ENCODE peak calls at places on chromosomes 6 and 20, in nine cellular contexts. V, G, R, C, I, A, L, U and B are unnamed samples.

GRCh38 chr6:41008011-41008410 is 31.0 kb downstream of the UNC5CL start:
- DNase-seq in A (no peak), L (no peak), C (no peak), I (no peak), R (no peak), V (no peak), G (no peak), U (no peak), B (no peak)

GRCh38 chr20:57470212-57470522 is 54.8 kb downstream of the CTCFL start:
- DNase-seq in L (no peak), A (no peak), G (no peak), U (no peak), I (no peak), C (no peak), R (no peak), V (no peak), B (no peak)

GRCh38 chr6:19297880-19298279 is 539.3 kb upstream of the ID4 start:
- DNase-seq in I (no peak), U (no peak), R (no peak), G (no peak), V (no peak), A (no peak), C (no peak), L (no peak), B (no peak)

GRCh38 chr6:19478992-19479391 is 358.2 kb upstream of the ID4 start:
- DNase-seq in U (no peak), G (no peak), I (no peak), V (no peak), R (no peak), A (no peak), L (no peak), C (no peak), B (no peak)

GRCh38 chr20:36676701-36677421 is 30.9 kb upstream of the SLA2 start:
- DNase-seq in G (no peak), R (no peak), V (peak), A (no peak), U (peak), L (no peak), C (no peak), I (no peak), B (peak)

GRCh38 chr6:146968041-146968760 is 236.0 kb upstream of the STXBP5 start:
- DNase-seq in A (no peak), G (no peak), C (peak), L (no peak), V (no peak), R (no peak), U (no peak), I (no peak), B (no peak)

GRCh38 chr20:19993937-19994667 is 23.1 kb upstream of the NAA20 start:
- DNase-seq in L (no peak), V (peak), U (no peak), G (no peak), C (no peak), I (no peak), A (no peak), R (no peak), B (no peak)

GRCh38 chr20:57004416-57004815 is 262.0 kb downstream of the BMP7 start:
- DNase-seq in U (no peak), I (no peak), C (no peak), R (no peak), L (no peak), A (no peak), G (no peak), V (no peak), B (no peak)

GRCh38 chr20:59708326-59708725 is 104.0 kb downstream of the PHACTR3 start:
- DNase-seq in U (no peak), C (no peak), I (no peak), A (no peak), R (no peak), V (no peak), G (no peak), L (no peak), B (no peak)

GRCh38 chr6:44737829-44738528 is 350.5 kb downstream of the CDC5L start:
- DNase-seq in V (no peak), L (no peak), I (no peak), A (no peak), C (no peak), U (no peak), R (no peak), G (no peak), B (no peak)

GRCh38 chr6:124741341-124741740 is 220.9 kb upstream of the RNF217 start:
- DNase-seq in I (no peak), G (no peak), R (no peak), C (no peak), V (no peak), U (no peak), A (no peak), L (no peak), B (no peak)

GRCh38 chr20:1478566-1478965 is 11.9 kb upstream of the NSFL1C start:
- DNase-seq in A (no peak), L (no peak), I (no peak), U (no peak), C (no peak), G (no peak), R (no peak), V (peak), B (no peak)

GRCh38 chr20:8870652-8871051 is 198.2 kb upstream of the PLCB4 start:
- DNase-seq in A (no peak), I (no peak), C (no peak), L (no peak), G (no peak), R (no peak), V (no peak), U (no peak), B (no peak)

GRCh38 chr6:137389150-137389664 is 105.0 kb downstream of the OLIG3 start:
- DNase-seq in C (no peak), L (no peak), A (no peak), R (peak), V (no peak), G (no peak), U (no peak), I (no peak), B (no peak)

GRCh38 chr6:157228421-157229218 is 94.7 kb downstream of the TMEM242 start:
- DNase-seq in C (no peak), V (no peak), I (no peak), A (no peak), U (no peak), G (no peak), R (no peak), L (no peak), B (peak)

GRCh38 chr6:68975064-68975463 is 340.0 kb downstream of the ADGRB3 start:
- DNase-seq in C (no peak), R (no peak), G (no peak), I (no peak), A (no peak), V (peak), U (no peak), L (peak), B (peak)

GRCh38 chr6:67541591-67541990 is 1093.5 kb upstream of the ADGRB3 start:
- DNase-seq in C (no peak), V (no peak), U (no peak), I (no peak), L (no peak), G (no peak), R (no peak), A (no peak), B (no peak)

GRCh38 chr6:25388776-25389175 is 109.6 kb downstream of the CARMIL1 start:
- DNase-seq in V (no peak), L (no peak), G (no peak), R (no peak), A (no peak), I (no peak), U (no peak), C (no peak), B (no peak)

GRCh38 chr6:6699741-6700367 is 111.3 kb downstream of the LY86 start:
- DNase-seq in V (peak), U (no peak), R (peak), I (peak), C (peak), A (no peak), L (peak), G (no peak), B (peak)

GRCh38 chr20:51237278-51237677 is 214.4 kb upstream of the KCNG1 start:
- DNase-seq in C (no peak), I (no peak), A (no peak), G (no peak), L (no peak), U (no peak), R (peak), V (no peak), B (no peak)

GRCh38 chr6:23414204-23414501 is 711.9 kb upstream of the NRSN1 start:
- DNase-seq in I (no peak), U (no peak), A (no peak), C (peak), V (peak), L (peak), R (no peak), G (no peak), B (no peak)

GRCh38 chr6:35146453-35146852 is 5.3 kb upstream of the TCP11 start:
- DNase-seq in L (peak), R (peak), G (peak), U (peak), V (peak), A (no peak), I (no peak), C (peak), B (peak)

GRCh38 chr6:111727798-111728197 is 122.1 kb upstream of the TRAF3IP2 start:
- DNase-seq in L (no peak), G (no peak), C (peak), R (no peak), V (no peak), U (no peak), A (no peak), I (no peak), B (no peak)

GRCh38 chr20:48787861-48788375 is 39.9 kb downstream of the PREX1 start:
- DNase-seq in R (no peak), C (no peak), I (no peak), G (no peak), V (peak), A (no peak), U (no peak), L (no peak), B (no peak)

GRCh38 chr20:911882-912600 is 4.1 kb downstream of the ANGPT4 start:
- DNase-seq in C (peak), V (no peak), I (no peak), U (no peak), L (peak), R (no peak), G (no peak), A (no peak), B (peak)

GRCh38 chr6:88177961-88178464 is 11.9 kb upstream of the CNR1 start:
- DNase-seq in I (no peak), A (no peak), C (no peak), V (peak), R (no peak), G (no peak), U (no peak), L (no peak), B (no peak)

GRCh38 chr6:115675443-115675842 is 385.2 kb downstream of the FRK start:
- DNase-seq in R (no peak), I (no peak), U (no peak), L (no peak), G (no peak), V (no peak), A (no peak), C (no peak), B (no peak)

GRCh38 chr6:14501914-14502313 is 384.3 kb downstream of the CD83 start:
- DNase-seq in I (no peak), G (no peak), V (no peak), R (no peak), U (no peak), A (no peak), L (no peak), C (no peak), B (no peak)

GRCh38 chr20:63706027-63706695 is 1.6 kb downstream of the ARFRP1 start:
- DNase-seq in R (no peak), V (no peak), I (no peak), L (no peak), C (no peak), U (no peak), G (no peak), A (no peak), B (no peak)

GRCh38 chr6:55825402-55826051 is 49.9 kb downstream of the BMP5 start:
- DNase-seq in I (no peak), C (peak), A (no peak), L (peak), R (no peak), V (peak), U (no peak), G (no peak), B (no peak)

GRCh38 chr20:49571553-49571835 is 3.6 kb upstream of the PTGIS start:
- DNase-seq in V (no peak), A (no peak), R (no peak), C (no peak), L (no peak), U (no peak), I (no peak), G (no peak), B (no peak)

GRCh38 chr6:38528196-38528965 is 111.3 kb downstream of the BTBD9 start:
- DNase-seq in V (no peak), L (no peak), R (no peak), U (no peak), G (no peak), I (no peak), C (no peak), A (no peak), B (no peak)

GRCh38 chr6:107576852-107577251 is 86.9 kb downstream of the SOBP start:
- DNase-seq in U (no peak), G (no peak), V (peak), A (no peak), R (no peak), C (no peak), I (no peak), L (no peak), B (no peak)

GRCh38 chr20:17594443-17594842 is 24.6 kb downstream of the DSTN start:
- DNase-seq in I (no peak), R (no peak), L (peak), G (no peak), A (no peak), C (peak), V (no peak), U (peak), B (no peak)

GRCh38 chr6:6890400-6890858 is 217.3 kb upstream of the RREB1 start:
- DNase-seq in U (peak), I (peak), A (no peak), C (no peak), L (peak), G (no peak), V (no peak), R (no peak), B (peak)

GRCh38 chr6:105838156-105838555 is 248.0 kb upstream of the PRDM1 start:
- DNase-seq in C (no peak), A (no peak), V (no peak), G (no peak), I (no peak), U (no peak), R (no peak), L (no peak), B (no peak)

GRCh38 chr20:41483553-41483930 is 116.9 kb upstream of the EMILIN3 start:
- DNase-seq in C (no peak), U (no peak), I (no peak), A (no peak), G (no peak), V (no peak), L (no peak), R (no peak), B (no peak)

GRCh38 chr6:37491161-37491829 is 8.4 kb downstream of the CCDC167 start:
- DNase-seq in A (no peak), G (no peak), U (no peak), I (no peak), L (no peak), R (no peak), V (no peak), C (no peak), B (no peak)

GRCh38 chr6:71294121-71294523 is 5.5 kb downstream of the OGFRL1 start:
- DNase-seq in A (no peak), L (peak), C (no peak), V (peak), G (no peak), U (no peak), I (no peak), R (peak), B (no peak)